ENCODE peak calls at places on chromosomes 6 and 20, in five cellular contexts. U is T-helper 9 cell, T is cortex of kidney, J is upper lobe of right lung, H is AG10803. V is an unnamed sample.

GRCh38 chr6:105868823-105869460 is 217.2 kb upstream of the PRDM1 start:
- DNase-seq in U (no peak), T (no peak), J (no peak), H (no peak), V (no peak)

GRCh38 chr6:137291441-137291840 is 72.3 kb upstream of the IFNGR1 start:
- DNase-seq in U (no peak), T (no peak), J (no peak), H (peak; percentile 38), V (peak; percentile 63)

GRCh38 chr6:14435291-14435690 is 317.7 kb downstream of the CD83 start:
- DNase-seq in U (no peak), T (no peak), J (no peak), H (no peak), V (no peak)

GRCh38 chr6:137430954-137431353 is 63.2 kb downstream of the OLIG3 start:
- DNase-seq in U (no peak), T (no peak), J (no peak), H (no peak), V (no peak)

GRCh38 chr6:112041535-112041934 is 12.4 kb upstream of the CCN6 start:
- DNase-seq in U (no peak), T (no peak), J (no peak), H (no peak), V (no peak)

GRCh38 chr6:142545147-142545546 is 243.3 kb downstream of the ADGRG6 start:
- DNase-seq in U (no peak), T (no peak), J (no peak), H (no peak), V (no peak)

GRCh38 chr6:144477396-144477795 is 192.3 kb downstream of the UTRN start:
- DNase-seq in U (no peak), T (no peak), J (no peak), H (peak; percentile 79), V (no peak)

GRCh38 chr6:37554480-37554819 is 54.8 kb upstream of the CCDC167 start:
- DNase-seq in U (no peak), T (no peak), J (no peak), H (peak; percentile 19), V (no peak)

GRCh38 chr6:114096553-114097172 is 125.7 kb upstream of the HDAC2 start:
- DNase-seq in U (no peak), T (no peak), J (no peak), H (peak; percentile 34), V (peak; percentile 61)

GRCh38 chr6:15089569-15090144 is 156.2 kb upstream of the JARID2 start:
- DNase-seq in U (no peak), T (no peak), J (peak; percentile 70), H (no peak), V (no peak)

GRCh38 chr6:4185419-4185818 is 50.0 kb upstream of the ECI2 start:
- DNase-seq in U (no peak), T (no peak), J (no peak), H (no peak), V (no peak)

GRCh38 chr6:27772261-27773001 is 139.8 kb downstream of the OR2B2 start:
- DNase-seq in U (peak; percentile 82), T (peak; percentile 59), J (peak; percentile 94), H (peak; percentile 83), V (peak; percentile 75)

GRCh38 chr20:51198238-51198637 is 175.3 kb upstream of the KCNG1 start:
- DNase-seq in U (no peak), T (no peak), J (no peak), H (no peak), V (no peak)

GRCh38 chr6:3296537-3297453 is 38.0 kb downstream of the PSMG4 start:
- DNase-seq in U (no peak), T (no peak), J (peak; percentile 25), H (no peak), V (no peak)

GRCh38 chr20:35821807-35822242 is 50.0 kb downstream of the PHF20 start:
- DNase-seq in U (no peak), T (no peak), J (peak; percentile 22), H (peak; percentile 82), V (no peak)

GRCh38 chr20:50624351-50625016 is 66.9 kb downstream of the RIPOR3 start:
- DNase-seq in U (no peak), T (no peak), J (peak; percentile 86), H (no peak), V (no peak)

GRCh38 chr6:166277021-166277420 is 31.2 kb downstream of the PRR18 start:
- DNase-seq in U (no peak), T (no peak), J (no peak), H (peak; percentile 54), V (peak; percentile 87)

GRCh38 chr6:45084257-45084656 is 243.9 kb upstream of the RUNX2 start:
- DNase-seq in U (no peak), T (no peak), J (no peak), H (peak; percentile 5), V (no peak)